ENCODE peak calls at places on chromosomes 6 and 20, in six cellular contexts. S is NCI-H460; J is GM12891; R is stimulated activated CD4-positive, alpha-beta T cell treated with anti-CD3 and anti-CD28 coated beads, Interleukin-4, amount 100 ng/mL, for 1 hour; E is A172; H is activated naive CD4-positive, alpha-beta T cell treated with Interleukin-2 at 50 U/mL for 16 hours. F is an unnamed sample.
A peak's percentile ranks its signal among the peaks of the same experiment; 100 is the strongest.

GRCh38 chr6:108596947-108597346 is 36.2 kb downstream of the FOXO3 start:
- DNase-seq in S (no peak), J (no peak), R (no peak), E (no peak), H (no peak), F (no peak)

GRCh38 chr6:129340983-129341382 is 369.0 kb downstream of the ARHGAP18 start:
- DNase-seq in S (no peak), J (no peak), R (no peak), E (peak; percentile 61), H (no peak), F (no peak)

GRCh38 chr6:125983246-125983945 is 2.9 kb upstream of the TRMT11 start:
- DNase-seq in S (no peak), J (no peak), R (no peak), E (peak; percentile 59), H (no peak), F (peak; percentile 18)

GRCh38 chr6:151379933-151380847 is 11.2 kb downstream of the ZBTB2 start:
- DNase-seq in S (no peak), J (no peak), R (no peak), E (no peak), H (peak; percentile 14), F (no peak)

GRCh38 chr20:25270829-25271251 is 23.0 kb downstream of the PYGB start:
- DNase-seq in S (no peak), J (no peak), R (no peak), E (no peak), H (peak; percentile 0), F (no peak)

GRCh38 chr6:142774292-142774691 is 170.7 kb downstream of the HIVEP2 start:
- DNase-seq in S (no peak), J (no peak), R (no peak), E (no peak), H (no peak), F (no peak)

GRCh38 chr20:38406476-38406875 is 28.7 kb downstream of the SNHG17 start:
- DNase-seq in S (no peak), J (no peak), R (no peak), E (no peak), H (no peak), F (no peak)

GRCh38 chr6:84675651-84676050 is 88.7 kb downstream of the TBX18 start:
- DNase-seq in S (no peak), J (no peak), R (no peak), E (no peak), H (no peak), F (no peak)

GRCh38 chr20:34771680-34772081 is 53.8 kb downstream of the NCOA6 start:
- DNase-seq in S (no peak), J (no peak), R (no peak), E (no peak), H (no peak), F (peak; percentile 10)

GRCh38 chr6:41040101-41040910 is 1.3 kb upstream of the UNC5CL start:
- DNase-seq in S (no peak), J (no peak), R (no peak), E (peak; percentile 62), H (no peak), F (peak; percentile 95)

GRCh38 chr6:145373826-145374225 is 361.5 kb downstream of the EPM2A start:
- DNase-seq in S (no peak), J (no peak), R (no peak), E (no peak), H (no peak), F (no peak)

GRCh38 chr6:163014736-163015135 is 287.0 kb downstream of the PACRG start:
- DNase-seq in S (no peak), J (no peak), R (no peak), E (no peak), H (no peak), F (no peak)

GRCh38 chr20:56995635-56996075 is 270.8 kb downstream of the BMP7 start:
- DNase-seq in S (peak; percentile 12), J (peak; percentile 30), R (peak; percentile 4), E (no peak), H (no peak), F (no peak)